ENCODE peak calls at places on chromosomes 5 and 9, in six cellular contexts. Q is mammary epithelial cell, B is GM12878, W is fibroblast of lung, U is astrocyte, L is HepG2. C is an unnamed sample.

GRCh38 chr5:26763151-26763550 is 275.2 kb downstream of the CDH9 start:
- DNase-seq in Q (no peak), B (no peak), W (no peak), U (no peak), L (no peak), C (no peak)

GRCh38 chr5:59133801-59134261 is 551.0 kb downstream of the RAB3C start:
- DNase-seq in Q (peak; percentile 37), B (no peak), W (peak; percentile 91), U (peak; percentile 61), L (no peak), C (peak; percentile 98)

GRCh38 chr9:14433293-14433818 is 119.4 kb upstream of the NFIB start:
- DNase-seq in Q (no peak), B (no peak), W (peak; percentile 48), U (peak; percentile 30), L (no peak), C (no peak)

GRCh38 chr5:42636425-42636824 is 120.2 kb upstream of the CCDC152 start:
- DNase-seq in Q (peak; percentile 9), B (no peak), W (peak; percentile 28), U (no peak), L (peak; percentile 29), C (peak; percentile 20)

GRCh38 chr5:105630803-105631202 is 2039.9 kb downstream of the EFNA5 start:
- DNase-seq in Q (no peak), B (no peak), W (no peak), U (no peak), L (no peak), C (no peak)

GRCh38 chr9:76676857-76677256 is 87.4 kb upstream of the PCA3 start:
- DNase-seq in Q (no peak), B (no peak), W (no peak), U (no peak), L (no peak), C (no peak)

GRCh38 chr5:112656456-112656855 is 81.2 kb upstream of the APC start:
- DNase-seq in Q (no peak), B (no peak), W (no peak), U (no peak), L (no peak), C (no peak)

GRCh38 chr9:73683862-73684591 is 532.4 kb downstream of the ANXA1 start:
- DNase-seq in Q (peak; percentile 88), B (no peak), W (peak; percentile 39), U (peak; percentile 57), L (peak; percentile 55), C (peak; percentile 70)

GRCh38 chr9:14437336-14438231 is 123.6 kb upstream of the NFIB start:
- DNase-seq in Q (no peak), B (no peak), W (no peak), U (no peak), L (no peak), C (no peak)

GRCh38 chr9:115198018-115198417 is 80.1 kb upstream of the TNC start:
- DNase-seq in Q (peak; percentile 72), B (no peak), W (peak; percentile 60), U (peak; percentile 73), L (no peak), C (peak; percentile 77)

GRCh38 chr5:116861097-116861496 is 286.5 kb upstream of the SEMA6A start:
- DNase-seq in Q (no peak), B (no peak), W (no peak), U (no peak), L (no peak), C (no peak)

GRCh38 chr5:132386644-132387286 is 17.3 kb downstream of the SLC22A5 start:
- DNase-seq in Q (peak; percentile 58), B (peak; percentile 70), W (peak; percentile 77), U (peak; percentile 40), L (peak; percentile 56), C (peak; percentile 87)

GRCh38 chr5:57779383-57780223 is 297.0 kb upstream of the ACTBL2 start:
- DNase-seq in Q (peak; percentile 69), B (no peak), W (peak; percentile 85), U (peak; percentile 62), L (peak; percentile 49), C (peak; percentile 82)

GRCh38 chr9:134179918-134180785 is 15.8 kb upstream of the RNU6ATAC start:
- DNase-seq in Q (no peak), B (no peak), W (no peak), U (no peak), L (no peak), C (no peak)

GRCh38 chr9:70021026-70021571 is 22.5 kb upstream of the MAMDC2 start:
- DNase-seq in Q (peak; percentile 95), B (no peak), W (peak; percentile 82), U (peak; percentile 95), L (no peak), C (peak; percentile 91)

GRCh38 chr5:31193591-31194457 is at the start of gene CDH6:
- DNase-seq in Q (no peak), B (no peak), W (peak; percentile 10), U (peak; percentile 73), L (no peak), C (peak; percentile 62)

GRCh38 chr5:8478308-8478707 is 609.4 kb downstream of the MTRR start:
- DNase-seq in Q (peak; percentile 43), B (no peak), W (no peak), U (no peak), L (no peak), C (no peak)
- H3K9me3 ChIP-seq in Q (peaks cover 3% of the 10 kb centered on the region), B (no peaks in the 10 kb centered on the region), W (no peaks in the 10 kb centered on the region), U (no peaks in the 10 kb centered on the region), L (peaks cover 84% of the 10 kb centered on the region), C (no peaks in the 10 kb centered on the region)

GRCh38 chr9:127116088-127116726 is 6.2 kb downstream of the ANGPTL2 start:
- DNase-seq in Q (no peak), B (no peak), W (no peak), U (no peak), L (no peak), C (peak; percentile 24)
- H3K4me3 ChIP-seq in Q (no peak overlapping the region), B (no peak overlapping the region), W (no peak overlapping the region), U (no peak overlapping the region), L (no peak overlapping the region), C (no peak overlapping the region)

GRCh38 chr5:14369780-14370179 is 211.8 kb upstream of the OTULINL start:
- DNase-seq in Q (no peak), B (no peak), W (no peak), U (no peak), L (no peak), C (no peak)

GRCh38 chr5:14370386-14370785 is 211.2 kb upstream of the OTULINL start:
- DNase-seq in Q (no peak), B (no peak), W (no peak), U (no peak), L (no peak), C (no peak)

GRCh38 chr5:14376789-14377188 is 204.8 kb upstream of the OTULINL start:
- DNase-seq in Q (no peak), B (no peak), W (no peak), U (no peak), L (no peak), C (no peak)

GRCh38 chr5:14374100-14374499 is 207.5 kb upstream of the OTULINL start:
- DNase-seq in Q (peak; percentile 37), B (no peak), W (no peak), U (no peak), L (no peak), C (no peak)

GRCh38 chr5:14373685-14374084 is 207.9 kb upstream of the OTULINL start:
- DNase-seq in Q (no peak), B (no peak), W (no peak), U (no peak), L (peak; percentile 12), C (no peak)
- H3K79me2 ChIP-seq in Q (peaks cover 24% of the 10 kb centered on the region), B (no peaks in the 10 kb centered on the region), W (peaks cover 19% of the 10 kb centered on the region), U (peaks cover 81% of the 10 kb centered on the region), L (no peaks in the 10 kb centered on the region), C (peaks cover 99% of the 10 kb centered on the region)

DNA sequence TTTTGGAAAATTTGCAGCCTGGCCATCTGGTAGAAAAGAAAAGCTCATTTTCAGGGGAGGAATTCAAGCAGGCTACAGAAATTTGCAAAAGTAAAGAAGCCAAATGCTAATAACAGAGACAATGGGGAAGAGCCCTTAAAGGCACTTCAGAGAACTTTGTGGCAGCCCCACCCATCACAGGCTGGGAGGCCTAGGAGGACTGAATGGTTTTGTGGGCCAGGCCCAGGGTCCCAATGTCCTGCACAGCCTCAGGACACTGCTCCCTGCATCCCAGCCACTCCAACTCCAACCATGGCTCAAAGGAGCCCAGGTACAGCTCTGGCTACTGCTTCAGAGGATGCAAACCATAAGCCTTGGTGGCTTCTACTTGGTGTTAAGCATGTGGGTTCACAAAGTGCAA is 44.3 kb downstream of the PTPDC1 start:
- DNase-seq in Q (no peak), B (no peak), W (no peak), U (no peak), L (no peak), C (no peak)
- H3K9me3 ChIP-seq in Q (peaks cover 25% of the 10 kb centered on the region), B (peaks cover 1% of the 10 kb centered on the region), W (no peaks in the 10 kb centered on the region), U (peaks cover 12% of the 10 kb centered on the region), L (peaks cover 29% of the 10 kb centered on the region), C (no peaks in the 10 kb centered on the region)

GRCh38 chr5:78326930-78327329 is 32.4 kb upstream of the AP3B1 start:
- DNase-seq in Q (no peak), B (no peak), W (no peak), U (no peak), L (no peak), C (no peak)

GRCh38 chr5:78323241-78323640 is 28.7 kb upstream of the AP3B1 start:
- DNase-seq in Q (no peak), B (no peak), W (no peak), U (no peak), L (no peak), C (no peak)

GRCh38 chr5:78331523-78332080 is 28.8 kb upstream of the SCAMP1 start:
- DNase-seq in Q (no peak), B (no peak), W (no peak), U (no peak), L (peak; percentile 51), C (no peak)

GRCh38 chr5:78328585-78329173 is 31.7 kb upstream of the SCAMP1 start:
- DNase-seq in Q (peak; percentile 46), B (no peak), W (peak; percentile 46), U (peak; percentile 37), L (no peak), C (peak; percentile 48)

GRCh38 chr5:78327761-78328510 is 32.5 kb upstream of the SCAMP1 start:
- DNase-seq in Q (peak; percentile 82), B (no peak), W (no peak), U (no peak), L (no peak), C (no peak)
- H3K4me3 ChIP-seq in Q (no peak overlapping the region), B (no peak overlapping the region), W (no peak overlapping the region), U (no peak overlapping the region), L (no peak overlapping the region), C (no peak overlapping the region)

DNA sequence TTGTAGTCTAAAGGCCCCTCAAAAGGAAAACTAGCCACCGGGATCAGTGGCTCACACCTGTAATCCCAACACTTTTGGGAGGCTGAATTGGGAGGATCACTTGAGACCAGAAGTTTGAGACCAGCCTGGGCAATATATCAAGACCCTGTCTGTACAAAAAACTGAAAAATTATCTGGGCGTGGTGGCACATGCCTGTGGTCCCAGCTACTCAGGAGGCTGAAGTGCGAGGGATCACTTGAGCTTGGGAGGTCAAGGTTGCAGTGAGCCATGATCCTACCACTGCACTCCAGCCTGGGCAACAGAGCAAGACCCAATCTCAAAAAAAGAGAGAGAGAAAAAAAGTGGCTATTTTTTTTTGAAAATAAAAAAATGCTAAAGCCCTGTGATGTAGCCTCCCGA is 55.2 kb downstream of the FBXW11 start:
- DNase-seq in Q (no peak), B (no peak), W (no peak), U (no peak), L (no peak), C (no peak)
- H3K79me2 ChIP-seq in Q (peaks cover 85% of the 10 kb centered on the region), B (peaks cover 63% of the 10 kb centered on the region), W (peaks cover 67% of the 10 kb centered on the region), U (peaks cover 89% of the 10 kb centered on the region), L (peaks cover 73% of the 10 kb centered on the region), C (peaks cover 95% of the 10 kb centered on the region)

GRCh38 chr9:65405253-65405652 is 120.2 kb upstream of the FOXD4L5 start:
- DNase-seq in Q (no peak), B (no peak), W (no peak), U (no peak), L (no peak), C (no peak)
- H3K9me3 ChIP-seq in Q (peaks cover 37% of the 10 kb centered on the region), B (no peaks in the 10 kb centered on the region), W (no peaks in the 10 kb centered on the region), U (peaks cover 5% of the 10 kb centered on the region), L (no peaks in the 10 kb centered on the region), C (no peaks in the 10 kb centered on the region)

GRCh38 chr9:113222482-113222841 is 1.1 kb downstream of the SLC31A1 start:
- DNase-seq in Q (peak; percentile 25), B (no peak), W (peak; percentile 43), U (no peak), L (peak; percentile 74), C (peak; percentile 74)
- H3K4me3 ChIP-seq in Q (peak overlapping the region; percentile 91), B (peak overlapping the region; percentile 94), W (peak overlapping the region; percentile 83), U (peak overlapping the region; percentile 99), L (peak overlapping the region; percentile 85), C (peak overlapping the region; percentile 99)